ENCODE peak calls at places on chromosomes 7 and 10, in ten cellular contexts. L is GM04503; R is A549; E is stimulated activated CD8-positive, alpha-beta memory T cell treated with anti-CD3 and anti-CD28 coated beads, Interleukin-7, amount 100 ng/mL, for 48 hours; Z is NCI-H2227 treated with DMSO at 0.1 percent for 48 hours; G is nephron progenitor cell; Q is effector memory CD4-positive, alpha-beta T cell; U is activated CD4-positive, alpha-beta T cell treated with anti-CD3 and anti-CD28 coated beads, Interleukin-2, amount 10 ng/mL, durations not matched to agents 7 days and 5 days; O is ELF-1; C is NT2/D1. B is an unnamed sample.

GRCh38 chr10:31101123-31101522 is 69.5 kb upstream of the ZNF438 start:
- DNase-seq in L (no peak), R (peak), E (peak), Z (no peak), G (no peak), Q (no peak), U (peak), O (no peak), C (no peak), B (no peak)

GRCh38 chr10:12605580-12606405 is 256.4 kb downstream of the CAMK1D start:
- DNase-seq in L (peak), R (peak), E (peak), Z (no peak), G (no peak), Q (peak), U (peak), O (no peak), C (no peak), B (peak)

GRCh38 chr10:113225903-113226302 is 275.9 kb downstream of the TCF7L2 start:
- DNase-seq in L (no peak), R (no peak), E (no peak), Z (no peak), G (no peak), Q (no peak), U (no peak), O (no peak), C (no peak), B (no peak)

GRCh38 chr10:68471063-68471585 is 649 bp downstream of the DNA2 start:
- DNase-seq in L (no peak), R (no peak), E (no peak), Z (peak), G (no peak), Q (no peak), U (no peak), O (no peak), C (no peak), B (no peak)

GRCh38 chr10:73788864-73789658 is 3.7 kb downstream of the ZSWIM8 start:
- DNase-seq in L (no peak), R (no peak), E (no peak), Z (no peak), G (no peak), Q (no peak), U (no peak), O (peak), C (no peak), B (no peak)

GRCh38 chr7:108086962-108087361 is 43.2 kb downstream of the LAMB4 start:
- DNase-seq in L (no peak), R (no peak), E (no peak), Z (no peak), G (no peak), Q (no peak), U (no peak), O (no peak), C (no peak), B (no peak)

GRCh38 chr7:4613855-4614548 is 68.1 kb upstream of the FOXK1 start:
- DNase-seq in L (peak), R (no peak), E (no peak), Z (no peak), G (no peak), Q (no peak), U (no peak), O (no peak), C (no peak), B (no peak)

GRCh38 chr10:49138361-49138891 is 4.6 kb upstream of the FAM170B start:
- DNase-seq in L (peak), R (no peak), E (no peak), Z (no peak), G (no peak), Q (no peak), U (no peak), O (no peak), C (no peak), B (no peak)

GRCh38 chr7:132436121-132436520 is 140.1 kb downstream of the PLXNA4 start:
- DNase-seq in L (no peak), R (no peak), E (no peak), Z (peak), G (no peak), Q (no peak), U (no peak), O (no peak), C (no peak), B (no peak)

GRCh38 chr7:157856873-157857577 is 520.2 kb downstream of the DNAJB6 start:
- DNase-seq in L (no peak), R (no peak), E (no peak), Z (no peak), G (no peak), Q (no peak), U (no peak), O (no peak), C (no peak), B (no peak)

GRCh38 chr10:131735577-131735976 is 165.2 kb upstream of the PPP2R2D start:
- DNase-seq in L (no peak), R (no peak), E (no peak), Z (no peak), G (no peak), Q (no peak), U (no peak), O (no peak), C (no peak), B (no peak)

GRCh38 chr7:1321411-1322239 is 89.0 kb downstream of the UNCX start:
- DNase-seq in L (no peak), R (no peak), E (no peak), Z (no peak), G (peak), Q (no peak), U (no peak), O (no peak), C (no peak), B (no peak)

GRCh38 chr7:7641129-7641663 is 644 bp downstream of the UMAD1 start:
- DNase-seq in L (no peak), R (peak), E (no peak), Z (no peak), G (no peak), Q (no peak), U (no peak), O (no peak), C (peak), B (no peak)

GRCh38 chr7:48298779-48299178 is 127.5 kb downstream of the ABCA13 start:
- DNase-seq in L (no peak), R (no peak), E (peak), Z (no peak), G (no peak), Q (no peak), U (no peak), O (no peak), C (no peak), B (no peak)